ENCODE peak calls at places on chromosomes 12 and 14, in seven cellular contexts. G is neural progenitor cell; X is stimulated activated naive CD4-positive, alpha-beta T cell; C is cardiac septum; S is GM04504; Y is type B pancreatic cell; N is MCF 10A. Q is an unnamed sample.

GRCh38 chr14:102949801-102950451 is 27.5 kb downstream of the AMN start:
- DNase-seq in Y (no peak), G (no peak), C (no peak), S (peak), X (no peak), N (no peak), Q (no peak)

GRCh38 chr12:27619308-27619707 is 76.9 kb upstream of the REP15 start:
- DNase-seq in N (peak), G (no peak), S (peak), X (no peak), C (no peak), Y (no peak), Q (no peak)

GRCh38 chr14:65485516-65485915 is 73.0 kb downstream of the FUT8 start:
- DNase-seq in Y (no peak), G (peak), N (no peak), C (no peak), S (no peak), X (no peak), Q (no peak)

GRCh38 chr12:95634622-95635621 is 83.6 kb upstream of the USP44 start:
- DNase-seq in C (no peak), N (peak), X (no peak), G (no peak), Y (no peak), S (no peak), Q (no peak)

GRCh38 chr14:69317392-69317755 is 57.4 kb downstream of the GALNT16 start:
- DNase-seq in X (no peak), G (no peak), N (no peak), C (no peak), S (no peak), Y (no peak), Q (no peak)

GRCh38 chr12:49962861-49963765 is 1.4 kb downstream of the AQP5 start:
- DNase-seq in C (peak), Y (no peak), S (no peak), X (no peak), N (peak), G (peak), Q (no peak)

GRCh38 chr12:71155228-71155627 is 2.6 kb downstream of the TSPAN8 start:
- DNase-seq in C (no peak), X (no peak), N (no peak), Y (no peak), G (no peak), S (no peak), Q (no peak)

GRCh38 chr12:56130876-56131275 is 2.8 kb downstream of the ESYT1 start:
- DNase-seq in N (no peak), S (no peak), X (no peak), Y (no peak), G (no peak), C (no peak), Q (no peak)

GRCh38 chr14:39097159-39097558 is 5.9 kb downstream of the SEC23A start:
- DNase-seq in X (no peak), G (no peak), C (no peak), S (no peak), Y (no peak), N (peak), Q (peak)